ENCODE peak calls at places on chromosomes 2 and 18, in seven cellular contexts. U, E, B, T, R, H and G are unnamed samples.

GRCh38 chr2:162732946-162733698 is 105.4 kb downstream of the KCNH7 start:
- DNase-seq in R (no peak), U (no peak), B (peak; percentile 37), T (peak; percentile 46), H (no peak), E (peak; percentile 3), G (no peak)

GRCh38 chr18:67794512-67794911 is 278.0 kb upstream of the DSEL start:
- DNase-seq in E (no peak), H (no peak), R (no peak), U (no peak), B (no peak), T (no peak), G (no peak)

GRCh38 chr2:37837576-37838335 is 87.3 kb upstream of the RMDN2 start:
- DNase-seq in T (no peak), U (no peak), E (no peak), R (no peak), H (no peak), B (peak; percentile 80), G (no peak)

GRCh38 chr2:201150454-201151020 is 32.4 kb upstream of the CASP10 start:
- DNase-seq in H (no peak), U (no peak), R (no peak), T (peak; percentile 53), E (no peak), B (no peak), G (no peak)

GRCh38 chr2:24287171-24287570 is 73.2 kb downstream of the ITSN2 start:
- DNase-seq in U (no peak), T (no peak), R (no peak), B (no peak), H (no peak), E (no peak), G (no peak)

GRCh38 chr2:169360984-169361705 is 1.2 kb downstream of the LRP2 start:
- DNase-seq in U (no peak), R (no peak), T (no peak), E (no peak), H (no peak), B (no peak), G (no peak)

GRCh38 chr18:63676526-63676925 is 14.8 kb upstream of the SERPINB3 start:
- DNase-seq in H (no peak), U (no peak), B (no peak), E (peak; percentile 62), T (peak; percentile 49), R (no peak), G (no peak)

GRCh38 chr2:23301151-23301550 is 83.8 kb upstream of the KLHL29 start:
- DNase-seq in E (no peak), R (no peak), U (no peak), H (no peak), B (no peak), T (peak; percentile 30), G (no peak)

GRCh38 chr2:38581193-38582147 is 21.3 kb downstream of the HNRNPLL start:
- DNase-seq in E (peak; percentile 37), R (no peak), H (peak; percentile 31), B (peak; percentile 33), U (no peak), T (peak; percentile 82), G (peak; percentile 72)

GRCh38 chr2:127197475-127198385 is 22.4 kb downstream of the CYP27C1 start:
- DNase-seq in E (peak; percentile 54), H (peak; percentile 34), T (peak; percentile 81), R (peak; percentile 77), U (no peak), B (peak; percentile 55), G (peak; percentile 84)

GRCh38 chr2:31515586-31515985 is 65.2 kb downstream of the SRD5A2 start:
- DNase-seq in E (no peak), R (no peak), H (no peak), B (no peak), U (no peak), T (no peak), G (no peak)

GRCh38 chr2:70340921-70341765 is 39.3 kb upstream of the FAM136A start:
- DNase-seq in E (peak; percentile 58), H (peak; percentile 8), U (no peak), R (no peak), T (peak; percentile 67), B (peak; percentile 19), G (no peak)